ENCODE peak calls at places on chromosomes 1 and 21, in four cellular contexts. One of them, this sample, is unnamed.

GRCh38 chr21:32887026-32887425 is 115.5 kb upstream of the PAXBP1 start:
- ATAC-seq in HepG2: no peak
- ATAC-seq in Panc1: no peak
- ATAC-seq in GM12878: no peak
- ATAC-seq in this sample: no peak

GRCh38 chr1:26064591-26064990 is 2.8 kb downstream of the TRIM63 start:
- ATAC-seq in HepG2: no peak
- ATAC-seq in Panc1: no peak
- ATAC-seq in GM12878: no peak
- ATAC-seq in this sample: no peak

GRCh38 chr1:246503341-246503740 is 3.7 kb downstream of the SMYD3 start:
- ATAC-seq in HepG2: no peak
- ATAC-seq in Panc1: peak
- ATAC-seq in GM12878: no peak
- ATAC-seq in this sample: no peak

GRCh38 chr1:113834716-113835115 is 22.4 kb upstream of the RSBN1 start:
- ATAC-seq in HepG2: no peak
- ATAC-seq in Panc1: no peak
- ATAC-seq in GM12878: no peak
- ATAC-seq in this sample: no peak

GRCh38 chr1:2133039-2133878 is 61.3 kb downstream of the FAAP20 start:
- ATAC-seq in HepG2: no peak
- ATAC-seq in Panc1: peak
- ATAC-seq in GM12878: peak
- ATAC-seq in this sample: peak

GRCh38 chr1:42290130-42290529 is 44.9 kb downstream of the FOXJ3 start:
- ATAC-seq in HepG2: no peak
- ATAC-seq in Panc1: no peak
- ATAC-seq in GM12878: no peak
- ATAC-seq in this sample: no peak

GRCh38 chr1:8408151-8408839 is 90.4 kb downstream of the SLC45A1 start:
- ATAC-seq in HepG2: no peak
- ATAC-seq in Panc1: peak
- ATAC-seq in GM12878: no peak
- ATAC-seq in this sample: peak

GRCh38 chr1:25562101-25562927 is 18.9 kb downstream of the LDLRAP1 start:
- ATAC-seq in HepG2: peak
- ATAC-seq in Panc1: no peak
- ATAC-seq in GM12878: peak
- ATAC-seq in this sample: no peak

GRCh38 chr1:114122891-114123621 is 30.6 kb downstream of the SYT6 start:
- ATAC-seq in HepG2: peak
- ATAC-seq in Panc1: no peak
- ATAC-seq in GM12878: no peak
- ATAC-seq in this sample: no peak

GRCh38 chr1:21647431-21648373 is 21.5 kb downstream of the RAP1GAP start:
- ATAC-seq in HepG2: no peak
- ATAC-seq in Panc1: no peak
- ATAC-seq in GM12878: peak
- ATAC-seq in this sample: no peak

GRCh38 chr1:230591676-230592075 is 50.6 kb upstream of the COG2 start:
- ATAC-seq in HepG2: no peak
- ATAC-seq in Panc1: no peak
- ATAC-seq in GM12878: no peak
- ATAC-seq in this sample: no peak

GRCh38 chr1:15264769-15265168 is 17.7 kb downstream of the FHAD1 start:
- ATAC-seq in HepG2: no peak
- ATAC-seq in Panc1: no peak
- ATAC-seq in GM12878: no peak
- ATAC-seq in this sample: no peak

GRCh38 chr1:213698092-213698702 is 289.6 kb upstream of the PROX1 start:
- ATAC-seq in HepG2: no peak
- ATAC-seq in Panc1: no peak
- ATAC-seq in GM12878: no peak
- ATAC-seq in this sample: no peak

GRCh38 chr1:83011270-83011669 is 987.7 kb downstream of the TTLL7 start:
- ATAC-seq in HepG2: no peak
- ATAC-seq in Panc1: no peak
- ATAC-seq in GM12878: no peak
- ATAC-seq in this sample: no peak

GRCh38 chr1:245153081-245153644 is 1.6 kb upstream of the KIF26B start:
- ATAC-seq in HepG2: no peak
- ATAC-seq in Panc1: peak
- ATAC-seq in GM12878: peak
- ATAC-seq in this sample: no peak

GRCh38 chr1:234658143-234658542 is 48.2 kb upstream of the IRF2BP2 start:
- ATAC-seq in HepG2: peak
- ATAC-seq in Panc1: no peak
- ATAC-seq in GM12878: no peak
- ATAC-seq in this sample: no peak

GRCh38 chr1:21901473-21901847 is 35.6 kb downstream of the HSPG2 start:
- ATAC-seq in HepG2: no peak
- ATAC-seq in Panc1: peak
- ATAC-seq in GM12878: peak
- ATAC-seq in this sample: no peak

GRCh38 chr1:193019442-193020026 is 39.6 kb downstream of the UCHL5 start:
- ATAC-seq in HepG2: no peak
- ATAC-seq in Panc1: peak
- ATAC-seq in GM12878: peak
- ATAC-seq in this sample: no peak

GRCh38 chr1:178644308-178645120 is 80.5 kb upstream of the RALGPS2 start:
- ATAC-seq in HepG2: peak
- ATAC-seq in Panc1: no peak
- ATAC-seq in GM12878: no peak
- ATAC-seq in this sample: no peak

GRCh38 chr1:36251794-36252481 is 27.7 kb downstream of the THRAP3 start:
- ATAC-seq in HepG2: no peak
- ATAC-seq in Panc1: no peak
- ATAC-seq in GM12878: no peak
- ATAC-seq in this sample: no peak

GRCh38 chr1:36247538-36247937 is 23.3 kb downstream of the THRAP3 start:
- ATAC-seq in HepG2: no peak
- ATAC-seq in Panc1: no peak
- ATAC-seq in GM12878: no peak
- ATAC-seq in this sample: no peak

GRCh38 chr1:36253463-36253862 is 29.2 kb downstream of the THRAP3 start:
- ATAC-seq in HepG2: no peak
- ATAC-seq in Panc1: no peak
- ATAC-seq in GM12878: no peak
- ATAC-seq in this sample: peak

GRCh38 chr1:36248250-36248894 is 24.1 kb downstream of the THRAP3 start:
- ATAC-seq in HepG2: peak
- ATAC-seq in Panc1: peak
- ATAC-seq in GM12878: no peak
- ATAC-seq in this sample: peak
- TF ChIP-seq POLR2AphosphoS5 in HepG2: no peak
- TF ChIP-seq POLR2AphosphoS5 in Panc1: no peak
- TF ChIP-seq POLR2AphosphoS5 in GM12878: no peak
- TF ChIP-seq POLR2AphosphoS5 in this sample: peak

GRCh38 chr1:241532173-241532553 is at the start of gene KMO:
- ATAC-seq in HepG2: peak
- ATAC-seq in Panc1: peak
- ATAC-seq in GM12878: peak
- ATAC-seq in this sample: no peak
- TF ChIP-seq POLR2AphosphoS5 in HepG2: no peak
- TF ChIP-seq POLR2AphosphoS5 in Panc1: no peak
- TF ChIP-seq POLR2AphosphoS5 in GM12878: no peak
- TF ChIP-seq POLR2AphosphoS5 in this sample: no peak

GRCh38 chr21:45874716-45875415 is 106.7 kb upstream of the COL6A1 start:
- ATAC-seq in HepG2: peak
- ATAC-seq in Panc1: peak
- ATAC-seq in GM12878: no peak
- ATAC-seq in this sample: peak
- TF ChIP-seq POLR2AphosphoS5 in HepG2: no peak
- TF ChIP-seq POLR2AphosphoS5 in Panc1: no peak
- TF ChIP-seq POLR2AphosphoS5 in GM12878: no peak
- TF ChIP-seq POLR2AphosphoS5 in this sample: peak

DNA sequence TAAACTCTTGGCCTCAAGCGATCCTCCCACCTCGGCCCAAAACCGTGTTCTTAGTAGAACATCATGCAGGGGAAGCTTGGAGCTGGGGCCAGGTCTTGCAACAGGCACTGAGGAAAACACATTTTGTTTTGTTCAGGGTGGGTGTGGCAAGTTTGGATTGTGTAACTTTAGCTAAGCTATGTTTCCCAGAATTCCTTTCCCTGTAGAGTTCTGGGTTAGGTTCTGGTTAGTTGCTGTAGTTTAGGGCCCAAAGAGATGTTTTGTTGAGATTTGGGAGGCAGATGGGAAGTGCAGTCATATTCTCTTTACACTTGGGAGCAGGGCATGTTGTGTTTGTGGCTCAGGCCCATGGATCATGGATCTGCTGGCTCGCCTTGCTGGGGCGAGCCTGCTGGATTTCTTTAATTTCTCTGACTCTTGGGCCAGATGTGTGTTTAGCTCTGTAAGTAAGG is 24.0 kb downstream of the PLA2G5 start:
- ATAC-seq in HepG2: no peak
- ATAC-seq in Panc1: no peak
- ATAC-seq in GM12878: no peak
- ATAC-seq in this sample: peak
- TF ChIP-seq POLR2AphosphoS5 in HepG2: no peak
- TF ChIP-seq POLR2AphosphoS5 in Panc1: no peak
- TF ChIP-seq POLR2AphosphoS5 in GM12878: no peak
- TF ChIP-seq POLR2AphosphoS5 in this sample: peak

DNA sequence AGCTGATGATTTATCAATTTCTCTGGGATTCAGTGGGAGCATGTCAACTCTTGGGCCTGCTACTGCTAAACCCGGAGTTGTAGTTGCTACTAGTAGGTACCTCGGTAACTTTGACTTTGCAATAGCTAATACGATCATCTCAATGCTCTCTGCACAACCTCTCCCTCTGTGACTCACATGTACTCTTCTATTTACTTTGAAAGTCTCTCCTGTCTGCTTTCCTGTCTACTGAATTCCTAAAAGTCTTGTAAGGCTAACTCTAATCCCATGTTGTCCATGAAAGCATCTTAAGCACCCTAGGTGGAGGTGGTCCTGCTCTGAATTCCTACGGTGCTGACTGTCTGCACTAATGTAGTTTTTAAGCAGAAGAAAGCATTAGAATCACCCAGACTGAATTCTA is 29.3 kb downstream of the SLC9C2 start:
- ATAC-seq in HepG2: no peak
- ATAC-seq in Panc1: no peak
- ATAC-seq in GM12878: no peak
- ATAC-seq in this sample: no peak
- TF ChIP-seq POLR2AphosphoS5 in HepG2: no peak
- TF ChIP-seq POLR2AphosphoS5 in Panc1: no peak
- TF ChIP-seq POLR2AphosphoS5 in GM12878: no peak
- TF ChIP-seq POLR2AphosphoS5 in this sample: no peak

This sample was measured in gastroesophageal sphincter.